ENCODE peak calls at places on chromosomes 2 and 18, in eight cellular contexts. D, A, K, H, I, T, W and X are unnamed samples.

GRCh38 chr2:70672990-70673647 is 94.9 kb downstream of the ADD2 start:
- DNase-seq in H (no peak), T (no peak), I (no peak), K (no peak), A (no peak), D (no peak), W (no peak), X (no peak)

GRCh38 chr2:63057249-63058148 is 6.9 kb downstream of the OTX1 start:
- DNase-seq in H (no peak), W (no peak), I (no peak), K (no peak), D (no peak), A (no peak), T (no peak), X (no peak)

GRCh38 chr2:214076527-214076926 is 334.3 kb upstream of the VWC2L start:
- DNase-seq in A (no peak), H (peak), I (no peak), T (no peak), D (no peak), K (peak), W (no peak), X (no peak)

GRCh38 chr18:67133669-67134068 is 382.9 kb downstream of the DSEL start:
- DNase-seq in A (no peak), I (no peak), W (no peak), K (no peak), D (no peak), T (no peak), H (peak), X (no peak)

GRCh38 chr2:160205511-160205910 is 5.4 kb upstream of the ITGB6 start:
- DNase-seq in K (peak), T (peak), H (peak), A (peak), I (no peak), D (no peak), W (no peak), X (no peak)

GRCh38 chr2:26846881-26847662 is 860 bp upstream of the DPYSL5 start:
- DNase-seq in T (no peak), H (no peak), K (no peak), A (no peak), W (no peak), D (peak), I (no peak), X (no peak)

GRCh38 chr2:182098648-182099047 is 113.0 kb downstream of the PPP1R1C start:
- DNase-seq in D (no peak), A (no peak), H (no peak), I (no peak), T (no peak), W (no peak), K (no peak), X (no peak)

GRCh38 chr2:19137433-19137832 is 221.0 kb downstream of the OSR1 start:
- DNase-seq in K (no peak), T (no peak), D (no peak), A (no peak), W (no peak), H (no peak), I (no peak), X (no peak)

GRCh38 chr2:133780099-133780996 is 212.1 kb upstream of the NCKAP5 start:
- DNase-seq in T (peak), K (peak), H (peak), D (peak), W (peak), I (peak), A (peak), X (peak)

GRCh38 chr2:191713837-191714236 is 35.9 kb downstream of the NABP1 start:
- DNase-seq in H (peak), T (no peak), K (no peak), I (no peak), W (no peak), D (no peak), A (no peak), X (no peak)

GRCh38 chr18:25233582-25234362 is 118.2 kb downstream of the ZNF521 start:
- DNase-seq in T (no peak), A (no peak), D (no peak), K (peak), H (no peak), W (no peak), I (no peak), X (no peak)

GRCh38 chr18:40813116-40813515 is 1141.9 kb upstream of the PIK3C3 start:
- DNase-seq in K (no peak), D (no peak), T (no peak), I (no peak), H (no peak), W (no peak), A (no peak), X (no peak)

GRCh38 chr2:175206866-175207265 is 25.4 kb upstream of the ATP5MC3 start:
- DNase-seq in I (no peak), H (no peak), D (no peak), W (no peak), T (no peak), A (no peak), K (no peak), X (no peak)

GRCh38 chr2:44801676-44802408 is 139.7 kb upstream of the SIX3 start:
- DNase-seq in H (no peak), A (no peak), T (no peak), W (no peak), I (no peak), D (no peak), K (no peak), X (no peak)

GRCh38 chr2:147364597-147364996 is 480.2 kb upstream of the ACVR2A start:
- DNase-seq in K (no peak), H (no peak), A (no peak), D (no peak), W (no peak), I (no peak), T (no peak), X (no peak)

GRCh38 chr2:176911-177310 is 86.9 kb downstream of the SH3YL1 start:
- DNase-seq in K (no peak), T (no peak), A (no peak), I (no peak), W (no peak), D (no peak), H (peak), X (no peak)

GRCh38 chr2:127145255-127145899 is 38.4 kb upstream of the BIN1 start:
- DNase-seq in K (peak), H (peak), T (no peak), I (peak), W (no peak), D (no peak), A (no peak), X (no peak)

GRCh38 chr2:138689705-138690104 is 90.5 kb downstream of the NXPH2 start:
- DNase-seq in K (no peak), T (no peak), A (no peak), W (no peak), I (peak), D (no peak), H (no peak), X (no peak)

GRCh38 chr2:215540646-215541045 is 104.8 kb upstream of the FN1 start:
- DNase-seq in I (no peak), A (no peak), H (peak), K (peak), T (peak), D (no peak), W (no peak), X (no peak)

GRCh38 chr2:24365051-24365450 is 4.7 kb upstream of the ITSN2 start:
- DNase-seq in T (no peak), K (peak), D (peak), A (peak), H (peak), I (peak), W (no peak), X (peak)

GRCh38 chr2:23495661-23496114 is 110.7 kb downstream of the KLHL29 start:
- DNase-seq in W (no peak), D (no peak), I (no peak), K (no peak), A (no peak), H (no peak), T (no peak), X (peak)

GRCh38 chr2:50196775-50197482 is 835.0 kb downstream of the NRXN1 start:
- DNase-seq in T (no peak), I (no peak), K (no peak), H (no peak), A (no peak), D (no peak), W (peak), X (no peak)

GRCh38 chr18:25830787-25831186 is 259.6 kb downstream of the SS18 start:
- DNase-seq in K (peak), T (peak), D (no peak), W (no peak), H (no peak), A (peak), I (no peak), X (no peak)